ENCODE peak calls at places on chromosomes 2 and 18, in nine cellular contexts. B is HL-60; A is stimulated activated CD4-positive, alpha-beta T cell treated with anti-CD3 and anti-CD28 coated beads, Interleukin-2, amount 100 ng/mL, for 4 hours; V is activated T-helper 1 cell treated with anti-CD3 and anti-CD28 coated beads, Interleukin-2, amount 50 U/mL, for 16 hours; P is fibroblast of mammary gland; H is foreskin fibroblast; J is endodermal cell; K is NCI-H524; G is SK-MEL-5. F is an unnamed sample.

GRCh38 chr18:34548120-34548972 is 161.8 kb upstream of the DTNA start:
- DNase-seq in A (no peak), G (no peak), J (no peak), H (no peak), B (no peak), P (no peak), K (no peak), V (no peak), F (no peak)

GRCh38 chr2:218806346-218806978 is 24.5 kb downstream of the CYP27A1 start:
- DNase-seq in P (peak; percentile 99), A (no peak), H (peak; percentile 97), V (no peak), J (no peak), K (peak; percentile 32), B (peak; percentile 92), G (peak; percentile 94), F (peak; percentile 84)

GRCh38 chr2:43266692-43267091 is 40.3 kb upstream of the ZFP36L2 start:
- DNase-seq in A (no peak), H (no peak), G (no peak), P (no peak), B (peak; percentile 87), V (no peak), J (no peak), K (no peak), F (no peak)

GRCh38 chr2:187618813-187619212 is 64.6 kb upstream of the TFPI start:
- DNase-seq in J (peak; percentile 66), P (peak; percentile 73), V (no peak), K (no peak), B (no peak), H (peak; percentile 75), G (no peak), A (no peak), F (no peak)

GRCh38 chr2:68505603-68506159 is 38.3 kb downstream of the APLF start:
- DNase-seq in G (no peak), K (no peak), J (no peak), B (no peak), A (no peak), V (no peak), P (no peak), H (no peak), F (no peak)

GRCh38 chr2:156326488-156326887 is 6.0 kb downstream of the NR4A2 start:
- DNase-seq in B (no peak), K (no peak), G (no peak), P (no peak), J (no peak), A (no peak), V (no peak), H (no peak), F (no peak)

GRCh38 chr2:8481463-8482009 is 200.3 kb upstream of the ID2 start:
- DNase-seq in P (no peak), A (no peak), B (peak; percentile 69), J (no peak), G (no peak), K (no peak), V (no peak), H (no peak), F (no peak)

GRCh38 chr2:234977228-234977679 is 25.4 kb downstream of the SH3BP4 start:
- DNase-seq in B (no peak), K (peak; percentile 86), A (no peak), G (no peak), V (no peak), P (no peak), H (no peak), J (no peak), F (no peak)

GRCh38 chr2:239734436-239735005 is 290.6 kb downstream of the NDUFA10 start:
- DNase-seq in A (no peak), B (no peak), K (no peak), P (no peak), G (no peak), H (no peak), V (no peak), J (no peak), F (no peak)

GRCh38 chr2:237403024-237403882 is 10.7 kb downstream of the COL6A3 start:
- DNase-seq in B (no peak), J (no peak), P (peak; percentile 94), K (no peak), G (no peak), V (no peak), A (no peak), H (peak; percentile 87), F (no peak)

GRCh38 chr18:75293591-75293990 is 83.0 kb downstream of the TSHZ1 start:
- DNase-seq in K (no peak), J (no peak), B (no peak), P (peak; percentile 33), A (no peak), V (no peak), G (peak; percentile 72), H (peak; percentile 25), F (no peak)

GRCh38 chr2:1721706-1722483 is 22.4 kb downstream of the PXDN start:
- DNase-seq in B (no peak), G (no peak), P (peak; percentile 90), A (no peak), J (peak; percentile 23), H (peak; percentile 82), V (no peak), K (no peak), F (no peak)

GRCh38 chr2:157603203-157603602 is 25.5 kb downstream of the ACVR1C start:
- DNase-seq in K (no peak), G (no peak), H (no peak), P (no peak), B (no peak), A (no peak), V (no peak), J (no peak), F (no peak)

GRCh38 chr2:219073413-219074129 is 12.8 kb upstream of the IHH start:
- DNase-seq in H (peak; percentile 87), V (no peak), B (peak; percentile 70), P (peak; percentile 76), J (peak; percentile 89), K (peak; percentile 27), G (peak; percentile 78), A (no peak), F (no peak)

GRCh38 chr2:126835261-126835660 is 63.4 kb upstream of the TEX51 start:
- DNase-seq in J (peak; percentile 20), A (no peak), B (no peak), K (no peak), G (no peak), V (no peak), P (no peak), H (no peak), F (no peak)

GRCh38 chr2:3179208-3179607 is 198.4 kb downstream of the EIPR1 start:
- DNase-seq in P (no peak), H (no peak), V (no peak), J (peak; percentile 87), B (no peak), K (peak; percentile 30), G (no peak), A (no peak), F (no peak)

GRCh38 chr18:27017901-27018500 is 152.5 kb upstream of the AQP4 start:
- DNase-seq in H (peak; percentile 4), V (no peak), P (peak; percentile 2), B (no peak), J (no peak), K (no peak), A (no peak), G (peak; percentile 42), F (no peak)

GRCh38 chr2:60275958-60276357 is 277.5 kb downstream of the BCL11A start:
- DNase-seq in V (no peak), J (no peak), H (no peak), P (no peak), G (peak; percentile 55), A (no peak), B (no peak), K (no peak), F (no peak)

GRCh38 chr18:76419811-76420210 is 75.2 kb downstream of the ZNF516 start:
- DNase-seq in H (no peak), G (no peak), A (no peak), K (no peak), V (no peak), B (no peak), P (no peak), J (peak; percentile 56), F (no peak)

F was measured in SIG-M5.